ENCODE peak calls at places on chromosomes 12 and 14, in nine cellular contexts. G, M, R, E, U, Z, W, A and Y are unnamed samples.
A peak's percentile ranks its signal among the peaks of the same experiment; 100 is the strongest.

GRCh38 chr14:51367600-51367931 is 127.5 kb downstream of the TMX1 start:
- DNase-seq in G (no peak), M (no peak), R (no peak), E (peak; percentile 72), U (no peak), Z (peak; percentile 52), W (no peak), A (no peak), Y (no peak)

GRCh38 chr12:12301122-12301521 is 34.3 kb upstream of the LRP6 start:
- DNase-seq in G (no peak), M (no peak), R (no peak), E (no peak), U (no peak), Z (no peak), W (no peak), A (no peak), Y (no peak)

GRCh38 chr12:110245278-110245868 is 35.7 kb upstream of the ATP2A2 start:
- DNase-seq in G (no peak), M (no peak), R (peak; percentile 31), E (peak; percentile 19), U (peak; percentile 66), Z (no peak), W (no peak), A (peak; percentile 37), Y (no peak)

GRCh38 chr14:102898776-102899515 is 23.5 kb upstream of the AMN start:
- DNase-seq in G (no peak), M (no peak), R (no peak), E (no peak), U (no peak), Z (no peak), W (no peak), A (peak; percentile 56), Y (no peak)

GRCh38 chr12:14417717-14418116 is 52.2 kb downstream of the ATF7IP start:
- DNase-seq in G (no peak), M (no peak), R (peak; percentile 53), E (peak; percentile 94), U (peak; percentile 97), Z (peak; percentile 92), W (peak; percentile 23), A (peak; percentile 15), Y (no peak)

GRCh38 chr14:104223101-104223809 is 84.9 kb downstream of the KIF26A start:
- DNase-seq in G (peak; percentile 30), M (no peak), R (no peak), E (no peak), U (peak; percentile 45), Z (no peak), W (no peak), A (no peak), Y (no peak)

GRCh38 chr12:46103691-46104090 is 113.3 kb upstream of the SCAF11 start:
- DNase-seq in G (no peak), M (no peak), R (no peak), E (no peak), U (no peak), Z (no peak), W (no peak), A (no peak), Y (no peak)

GRCh38 chr12:87405918-87406317 is 623.3 kb downstream of the C12orf50 start:
- DNase-seq in G (no peak), M (no peak), R (no peak), E (no peak), U (no peak), Z (no peak), W (no peak), A (no peak), Y (no peak)

GRCh38 chr12:75943730-75944096 is 87.9 kb downstream of the PHLDA1 start:
- DNase-seq in G (no peak), M (no peak), R (no peak), E (no peak), U (no peak), Z (no peak), W (no peak), A (no peak), Y (no peak)

GRCh38 chr14:101518611-101519048 is 42.7 kb upstream of the DIO3 start:
- DNase-seq in G (no peak), M (no peak), R (no peak), E (no peak), U (no peak), Z (no peak), W (no peak), A (no peak), Y (no peak)

GRCh38 chr14:50040401-50040775 is 76.0 kb downstream of the VCPKMT start:
- DNase-seq in G (no peak), M (no peak), R (peak; percentile 19), E (peak; percentile 86), U (peak; percentile 55), Z (no peak), W (no peak), A (peak; percentile 44), Y (no peak)

GRCh38 chr14:39765676-39766075 is 333.4 kb upstream of the FBXO33 start:
- DNase-seq in G (no peak), M (no peak), R (no peak), E (no peak), U (no peak), Z (no peak), W (no peak), A (no peak), Y (no peak)

GRCh38 chr14:98816718-98817117 is 455.3 kb downstream of the BCL11B start:
- DNase-seq in G (no peak), M (no peak), R (no peak), E (no peak), U (no peak), Z (no peak), W (no peak), A (no peak), Y (no peak)

GRCh38 chr14:61696753-61697318 is 1.5 kb downstream of the HIF1A start:
- DNase-seq in G (no peak), M (no peak), R (no peak), E (peak; percentile 69), U (no peak), Z (no peak), W (no peak), A (no peak), Y (no peak)